ENCODE peak calls at places on chromosomes 11 and 22, in ten cellular contexts. C, K, I, T, G, R, P, U, V and B are unnamed samples.
A peak's percentile ranks its signal among the peaks of the same experiment; 100 is the strongest.

GRCh38 chr11:130452941-130453340 is 4.5 kb downstream of the ADAMTS15 start:
- DNase-seq in C (no peak), V (no peak), R (no peak), U (no peak), P (no peak), I (no peak), G (no peak), K (no peak), T (no peak), B (no peak)

GRCh38 chr11:125170001-125170405 is 5.5 kb downstream of the PKNOX2 start:
- DNase-seq in V (no peak), R (peak; percentile 69), C (no peak), G (no peak), K (no peak), I (no peak), U (no peak), T (no peak), P (no peak), B (no peak)

GRCh38 chr22:36790648-36791047 is 14.7 kb upstream of the IFT27 start:
- DNase-seq in U (no peak), V (no peak), I (no peak), R (no peak), G (no peak), K (no peak), C (no peak), P (no peak), T (no peak), B (no peak)

GRCh38 chr22:34105461-34106062 is 185.3 kb upstream of the LARGE1 start:
- DNase-seq in T (no peak), C (no peak), V (no peak), I (no peak), G (peak; percentile 67), K (no peak), P (peak; percentile 62), R (no peak), U (peak; percentile 35), B (peak; percentile 55)

GRCh38 chr11:43359432-43359818 is 705 bp downstream of the TTC17 start:
- DNase-seq in R (peak; percentile 57), K (peak; percentile 44), G (no peak), C (no peak), U (no peak), I (peak; percentile 4), T (no peak), V (no peak), P (no peak), B (peak; percentile 81)

GRCh38 chr22:41181349-41182241 is 23.5 kb upstream of the L3MBTL2 start:
- DNase-seq in G (no peak), U (no peak), I (no peak), T (peak; percentile 55), P (no peak), K (peak; percentile 85), R (peak; percentile 79), V (no peak), C (peak; percentile 86), B (no peak)

GRCh38 chr11:66915046-66915832 is 42.9 kb downstream of the PC start:
- DNase-seq in V (no peak), G (no peak), U (no peak), P (no peak), T (no peak), I (no peak), K (no peak), R (peak; percentile 91), C (no peak), B (no peak)

GRCh38 chr22:47663615-47664605 is 901.5 kb downstream of the TBC1D22A start:
- DNase-seq in U (no peak), V (no peak), C (no peak), T (no peak), R (no peak), P (no peak), I (no peak), G (no peak), K (no peak), B (no peak)

GRCh38 chr11:120147950-120148270 is 10.0 kb upstream of the TRIM29 start:
- DNase-seq in P (no peak), U (no peak), K (peak; percentile 66), G (no peak), I (no peak), V (no peak), T (no peak), C (no peak), R (no peak), B (no peak)

GRCh38 chr11:113267536-113267935 is 46.8 kb upstream of the TTC12 start:
- DNase-seq in R (no peak), G (no peak), U (no peak), V (no peak), T (no peak), K (no peak), C (no peak), I (no peak), P (no peak), B (no peak)

GRCh38 chr11:88169881-88170280 is 5.4 kb downstream of the RAB38 start:
- DNase-seq in R (no peak), T (no peak), U (no peak), P (no peak), K (peak; percentile 77), I (no peak), C (no peak), V (no peak), G (no peak), B (no peak)

GRCh38 chr11:2150206-2150847 is 10.7 kb downstream of the INS start:
- DNase-seq in G (no peak), K (peak; percentile 60), C (peak; percentile 45), I (no peak), R (peak; percentile 87), T (no peak), U (no peak), V (no peak), P (no peak), B (no peak)

GRCh38 chr11:841981-842369 is 354 bp downstream of the POLR2L start:
- DNase-seq in K (no peak), T (no peak), V (no peak), G (no peak), U (no peak), C (no peak), P (no peak), I (no peak), R (no peak), B (no peak)

GRCh38 chr11:47249378-47249715 is 733 bp upstream of the ACP2 start:
- DNase-seq in U (no peak), R (no peak), T (no peak), C (no peak), K (no peak), G (no peak), P (no peak), I (no peak), V (no peak), B (no peak)

GRCh38 chr11:45155058-45155551 is 8.7 kb downstream of the PRDM11 start:
- DNase-seq in I (no peak), V (no peak), U (no peak), T (no peak), R (no peak), G (no peak), P (peak; percentile 34), K (no peak), C (no peak), B (no peak)

GRCh38 chr22:34808618-34809017 is 257.3 kb upstream of the ISX start:
- DNase-seq in T (no peak), K (no peak), C (no peak), I (no peak), V (no peak), P (no peak), U (no peak), R (no peak), G (no peak), B (no peak)

GRCh38 chr11:33645686-33646085 is 54.9 kb downstream of the C11orf91 start:
- DNase-seq in I (no peak), U (no peak), P (no peak), R (no peak), C (no peak), K (no peak), T (no peak), V (no peak), G (no peak), B (no peak)

GRCh38 chr11:116472661-116473060 is 300.1 kb downstream of the BUD13 start:
- DNase-seq in K (no peak), R (peak; percentile 1), I (no peak), C (peak; percentile 66), G (no peak), T (no peak), P (no peak), U (no peak), V (no peak), B (no peak)

GRCh38 chr11:117876341-117877119 is at the start of gene FXYD6:
- DNase-seq in U (peak; percentile 52), G (peak; percentile 65), I (no peak), V (no peak), T (no peak), C (no peak), R (peak; percentile 30), K (no peak), P (peak; percentile 54), B (no peak)

GRCh38 chr11:28701760-28702449 is 593.7 kb downstream of the METTL15 start:
- DNase-seq in G (no peak), U (no peak), T (no peak), P (no peak), R (no peak), I (no peak), V (no peak), K (peak; percentile 72), C (peak; percentile 41), B (no peak)

GRCh38 chr11:112293614-112294013 is 33.0 kb upstream of the PLET1 start:
- DNase-seq in I (no peak), C (no peak), U (no peak), G (no peak), V (no peak), T (no peak), K (no peak), R (no peak), P (no peak), B (no peak)